ENCODE peak calls at places on chromosomes 12 and 14, in four cellular contexts. Q, T, A and S are unnamed samples. For H3K9me3 and H3K27me3, the result is how much of the 10 kb centered on the place peaks cover.

GRCh38 chr12:115227137-115227615 is 543.2 kb upstream of the TBX3 start:
- DNase-seq in T (no peak), Q (no peak), A (no peak), S (no peak)

GRCh38 chr14:55102141-55102547 is 26.9 kb upstream of the LGALS3 start:
- DNase-seq in Q (peak), A (peak), T (no peak), S (peak)

GRCh38 chr12:111011999-111012600 is 91.7 kb upstream of the MYL2 start:
- DNase-seq in Q (no peak), T (no peak), A (no peak), S (no peak)

GRCh38 chr14:92263681-92264080 is 59.3 kb upstream of the SLC24A4 start:
- DNase-seq in A (no peak), T (no peak), Q (no peak), S (no peak)

GRCh38 chr12:105601158-105601557 is 270.7 kb downstream of the C12orf75 start:
- DNase-seq in A (no peak), Q (no peak), T (no peak), S (no peak)

GRCh38 chr12:115354476-115354890 is 670.5 kb upstream of the TBX3 start:
- DNase-seq in A (no peak), Q (no peak), T (no peak), S (no peak)

GRCh38 chr12:81257952-81258551 is 180.2 kb downstream of the ACSS3 start:
- DNase-seq in Q (no peak), A (no peak), T (peak), S (no peak)

GRCh38 chr12:122166422-122167327 is 7.3 kb downstream of the IL31 start:
- DNase-seq in T (no peak), Q (no peak), A (no peak), S (no peak)

GRCh38 chr14:63273717-63274673 is 44.7 kb downstream of the GPHB5 start:
- DNase-seq in Q (peak), T (no peak), A (peak), S (no peak)

GRCh38 chr12:96225003-96225855 is 31.1 kb downstream of the ELK3 start:
- DNase-seq in Q (no peak), A (no peak), T (no peak), S (no peak)

GRCh38 chr12:59904874-59905521 is 309.2 kb downstream of the SLC16A7 start:
- DNase-seq in T (no peak), A (no peak), Q (no peak), S (no peak)

GRCh38 chr12:48794870-48795269 is 6.0 kb upstream of the ADCY6 start:
- DNase-seq in Q (no peak), T (no peak), A (no peak), S (no peak)

GRCh38 chr14:78086342-78086741 is 83.8 kb upstream of the NRXN3 start:
- DNase-seq in A (no peak), Q (no peak), T (no peak), S (no peak)

GRCh38 chr14:98288825-98289224 is 983.2 kb downstream of the BCL11B start:
- DNase-seq in A (no peak), Q (no peak), T (no peak), S (no peak)

GRCh38 chr12:6328945-6329692 is 12.8 kb downstream of the TNFRSF1A start:
- DNase-seq in A (no peak), Q (no peak), T (no peak), S (no peak)

GRCh38 chr12:43578782-43579181 is 26.8 kb upstream of the ADAMTS20 start:
- DNase-seq in T (no peak), A (no peak), Q (no peak), S (no peak)

GRCh38 chr14:44412858-44413569 is 94.1 kb downstream of the FSCB start:
- DNase-seq in A (no peak), T (no peak), Q (no peak), S (no peak)

GRCh38 chr12:115572440-115572839 is 705.1 kb downstream of the MED13L start:
- DNase-seq in A (no peak), Q (no peak), T (no peak), S (no peak)

GRCh38 chr12:104715562-104716182 is 242.4 kb downstream of the SLC41A2 start:
- DNase-seq in Q (no peak), T (no peak), A (no peak), S (no peak)

GRCh38 chr12:47734725-47735480 is 9.6 kb upstream of the ENDOU start:
- DNase-seq in T (no peak), A (no peak), Q (no peak), S (no peak)

GRCh38 chr12:64773386-64773785 is 14.2 kb upstream of the GNS start:
- DNase-seq in Q (no peak), A (no peak), T (no peak), S (no peak)

GRCh38 chr12:94074970-94075695 is 73.2 kb upstream of the PLXNC1 start:
- DNase-seq in T (peak), Q (peak), A (peak), S (no peak)

GRCh38 chr14:21039585-21040369 is 2.4 kb upstream of the RNASE7 start:
- DNase-seq in T (peak), Q (peak), A (no peak), S (no peak)

GRCh38 chr14:89625988-89626806 is 209.2 kb upstream of the FOXN3 start:
- DNase-seq in T (no peak), A (no peak), Q (no peak), S (no peak)

GRCh38 chr12:122117979-122118378 is 39.4 kb downstream of the MLXIP start:
- DNase-seq in T (no peak), A (no peak), Q (no peak), S (peak)

GRCh38 chr14:75648066-75648838 is 12.4 kb downstream of the ERG28 start:
- DNase-seq in T (no peak), A (peak), Q (peak), S (no peak)

GRCh38 chr14:94571395-94571794 is 9.8 kb upstream of the SERPINA5 start:
- DNase-seq in A (no peak), Q (peak), T (no peak), S (peak)

GRCh38 chr12:105820407-105821140 is 318.2 kb downstream of the NUAK1 start:
- DNase-seq in Q (peak), T (no peak), A (peak), S (peak)

GRCh38 chr14:105471823-105472495 is 2.7 kb upstream of the CRIP2 start:
- DNase-seq in T (no peak), A (no peak), Q (no peak), S (no peak)

GRCh38 chr12:19553177-19553576 is 113.9 kb downstream of the AEBP2 start:
- DNase-seq in A (no peak), Q (no peak), T (no peak), S (no peak)

GRCh38 chr12:47992776-47993175 is 11.5 kb downstream of the COL2A1 start:
- DNase-seq in Q (no peak), A (no peak), T (no peak), S (no peak)

GRCh38 chr14:71553779-71554178 is 378.4 kb upstream of the RGS6 start:
- DNase-seq in Q (no peak), T (no peak), A (no peak), S (no peak)

GRCh38 chr12:6774557-6775062 is 2.3 kb downstream of the LAG3 start:
- DNase-seq in Q (no peak), A (no peak), T (no peak), S (no peak)

GRCh38 chr14:99189201-99189801 is 82.7 kb downstream of the BCL11B start:
- DNase-seq in T (no peak), A (no peak), Q (no peak), S (no peak)

GRCh38 chr14:50773632-50774541 is 57.1 kb downstream of the NIN start:
- DNase-seq in A (no peak), T (peak), Q (peak), S (no peak)

DNA sequence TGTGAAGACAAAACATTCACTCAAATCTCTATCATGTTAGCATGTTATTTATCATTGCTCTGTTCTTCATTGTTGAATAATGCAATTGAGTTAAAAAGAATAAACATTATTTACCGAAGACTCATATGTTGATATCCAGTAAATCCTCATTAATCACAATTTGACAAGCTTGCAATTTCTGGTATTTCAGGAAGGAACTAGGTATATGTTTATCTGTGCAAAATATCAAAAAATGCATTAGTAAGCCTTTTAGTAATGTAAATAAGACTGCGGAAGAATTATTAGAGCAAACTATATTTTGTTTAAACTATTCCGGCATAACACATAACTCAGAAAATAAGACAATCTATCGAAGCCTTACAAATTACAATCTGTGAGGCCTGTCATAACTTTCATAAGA is 222.7 kb upstream of the NOVA1 start:
- DNase-seq in Q (no peak), T (no peak), A (no peak), S (no peak)
- H3K9me3 ChIP-seq in Q (under half), T (under half), A (under half), S (under half)

GRCh38 chr12:5051913-5052312 is 8.2 kb downstream of the KCNA5 start:
- DNase-seq in Q (no peak), A (no peak), T (no peak), S (no peak)
- H3K4me3 ChIP-seq in Q (no peak), A (no peak), T (no peak), S (no peak)

GRCh38 chr12:26122681-26123481 is 2.0 kb downstream of the BHLHE41 start:
- DNase-seq in T (peak), Q (peak), A (peak), S (peak)

GRCh38 chr12:26125451-26126339 is 858 bp upstream of the BHLHE41 start:
- DNase-seq in T (peak), A (peak), Q (peak), S (peak)

GRCh38 chr12:26121841-26122680 is 2.8 kb downstream of the BHLHE41 start:
- DNase-seq in A (no peak), T (no peak), Q (no peak), S (peak)

GRCh38 chr12:26124491-26125450 is at the start of gene BHLHE41:
- DNase-seq in A (peak), Q (peak), T (peak), S (peak)

DNA sequence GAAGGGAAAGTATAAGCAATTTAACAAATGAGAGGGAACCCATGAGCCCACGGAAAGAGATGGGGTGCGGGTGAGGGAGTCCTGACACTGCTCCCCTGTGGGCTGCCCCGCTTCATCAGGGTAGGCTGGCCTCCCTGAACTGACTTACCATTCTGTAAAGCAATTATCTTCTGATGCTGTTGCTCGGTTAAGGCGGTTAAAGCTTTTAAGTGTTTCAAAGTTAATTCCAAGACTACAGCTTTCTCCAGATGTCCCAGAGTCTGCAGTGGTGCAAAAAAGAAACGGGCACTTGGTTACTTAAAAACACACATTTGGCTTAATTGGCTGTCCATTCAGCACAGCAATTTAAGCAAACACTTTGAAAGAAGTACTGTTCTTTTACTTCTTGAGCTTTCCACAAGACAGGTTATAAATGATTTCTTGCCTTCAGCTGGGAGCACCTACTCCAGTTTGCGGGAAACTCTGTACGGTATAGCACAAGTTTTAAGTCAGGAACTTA is 1.3 kb downstream of the BHLHE41 start:
- DNase-seq in T (no peak), A (no peak), Q (no peak), S (no peak)
- H3K27me3 ChIP-seq in T (half or more), A (under half), Q (under half), S (under half)

GRCh38 chr14:37616853-37617252 is 21.4 kb downstream of the TTC6 start:
- DNase-seq in T (no peak), A (no peak), Q (no peak), S (no peak)
- H3K9me3 ChIP-seq in T (under half), A (under half), Q (under half), S (under half)

DNA sequence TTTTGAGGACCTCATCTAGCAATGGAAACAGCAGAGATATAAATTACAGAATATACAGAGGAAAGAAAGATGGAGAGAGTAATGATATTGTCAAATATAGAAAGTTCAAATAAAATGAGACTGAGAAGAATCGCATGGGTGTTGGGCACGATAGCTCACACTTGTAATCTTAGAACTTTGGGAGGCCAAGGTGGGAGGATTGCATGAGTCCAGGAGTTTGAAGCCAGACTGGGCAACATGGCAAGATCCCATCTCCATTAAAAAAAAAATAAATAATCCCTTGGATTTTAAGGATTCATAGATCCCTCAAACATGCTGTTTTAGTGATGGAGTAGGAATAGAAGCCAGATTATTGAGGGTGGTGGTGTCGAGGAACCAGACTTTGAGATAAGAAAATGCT is 1.9 kb downstream of the PYROXD1 start:
- DNase-seq in T (no peak), A (no peak), Q (no peak), S (no peak)
- H3K4me3 ChIP-seq in T (no peak), A (no peak), Q (no peak), S (no peak)

DNA sequence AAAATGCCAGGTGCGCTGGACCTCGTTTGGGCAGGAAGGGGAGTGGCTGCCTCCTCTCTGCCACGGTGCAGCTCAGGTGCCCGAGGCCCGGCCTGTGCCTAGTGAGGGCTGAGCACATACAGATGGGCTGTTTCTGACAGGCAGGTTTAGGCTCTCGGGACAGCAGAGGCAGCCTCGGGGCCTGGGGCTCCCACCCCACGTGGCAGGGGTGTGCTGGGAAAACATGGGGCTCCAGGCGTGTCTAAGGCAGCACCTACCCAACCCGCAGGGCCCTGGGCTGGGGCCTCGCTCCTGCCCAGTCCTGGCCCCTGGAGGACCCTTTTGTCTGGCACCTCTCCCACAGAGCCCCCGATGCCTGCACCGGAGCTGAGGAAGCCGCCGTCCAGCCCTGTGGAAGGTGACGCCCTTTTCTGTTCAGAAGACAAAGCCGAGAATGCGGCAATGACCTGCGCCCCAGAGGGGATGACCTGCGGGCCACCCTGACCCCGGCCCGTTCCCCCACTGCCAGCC is 76.4 kb upstream of the GALNT9 start:
- DNase-seq in A (no peak), Q (no peak), T (no peak), S (no peak)
- H3K27me3 ChIP-seq in A (under half), Q (under half), T (under half), S (under half)

GRCh38 chr12:130803707-130804106 is 35.3 kb downstream of the STX2 start:
- DNase-seq in A (no peak), Q (no peak), T (no peak), S (no peak)
- H3K9me3 ChIP-seq in A (under half), Q (under half), T (under half), S (under half)

GRCh38 chr14:68084256-68084655 is 264.7 kb downstream of the RAD51B start:
- DNase-seq in T (no peak), Q (no peak), A (no peak), S (no peak)
- H3K4me3 ChIP-seq in T (no peak), Q (no peak), A (no peak), S (no peak)

GRCh38 chr14:100906420-100906819 is 2.9 kb upstream of the RTL1 start:
- DNase-seq in A (no peak), Q (peak), T (no peak), S (no peak)

GRCh38 chr14:100905166-100905565 is 1.6 kb upstream of the RTL1 start:
- DNase-seq in Q (peak), T (no peak), A (no peak), S (no peak)

GRCh38 chr14:100904307-100905019 is 941 bp upstream of the RTL1 start:
- DNase-seq in A (peak), Q (peak), T (peak), S (no peak)

GRCh38 chr14:100909439-100909838 is 5.9 kb upstream of the RTL1 start:
- DNase-seq in A (no peak), Q (no peak), T (no peak), S (no peak)

GRCh38 chr14:100907240-100907639 is 3.7 kb upstream of the RTL1 start:
- DNase-seq in A (no peak), T (no peak), Q (no peak), S (no peak)
- H3K27me3 ChIP-seq in A (under half), T (under half), Q (under half), S (under half)